ENCODE peak calls at places on chromosome 2, in six cellular contexts. One of them, this sample, is unnamed.

GRCh38 chr2:219284501-219285347 is 5.6 kb downstream of the DNAJB2 start:
- DNase-seq in GM12878: no peak
- DNase-seq in esophagus squamous epithelium: no peak
- DNase-seq in IMR-90: no peak
- DNase-seq in breast epithelium: no peak
- DNase-seq in ovary: no peak
- DNase-seq in this sample: no peak

GRCh38 chr2:122660786-122661634 is 905.6 kb downstream of the TSN start:
- DNase-seq in esophagus squamous epithelium: no peak
- DNase-seq in breast epithelium: no peak
- DNase-seq in GM12878: no peak
- DNase-seq in IMR-90: no peak
- DNase-seq in ovary: no peak
- DNase-seq in this sample: no peak

GRCh38 chr2:178246696-178247095 is 52.4 kb downstream of the OSBPL6 start:
- DNase-seq in GM12878: no peak
- DNase-seq in IMR-90: no peak
- DNase-seq in breast epithelium: no peak
- DNase-seq in esophagus squamous epithelium: no peak
- DNase-seq in ovary: no peak
- DNase-seq in this sample: no peak

GRCh38 chr2:113876503-113877387 is 13.1 kb upstream of the ACTR3 start:
- DNase-seq in IMR-90: no peak
- DNase-seq in ovary: no peak
- DNase-seq in GM12878: no peak
- DNase-seq in breast epithelium: peak; percentile 55
- DNase-seq in esophagus squamous epithelium: no peak
- DNase-seq in this sample: no peak

GRCh38 chr2:200376422-200377142 is 70.1 kb downstream of the SPATS2L start:
- DNase-seq in IMR-90: no peak
- DNase-seq in breast epithelium: no peak
- DNase-seq in esophagus squamous epithelium: no peak
- DNase-seq in GM12878: no peak
- DNase-seq in ovary: no peak
- DNase-seq in this sample: no peak

GRCh38 chr2:151150325-151150724 is 111.3 kb downstream of the RBM43 start:
- DNase-seq in breast epithelium: no peak
- DNase-seq in esophagus squamous epithelium: no peak
- DNase-seq in ovary: no peak
- DNase-seq in GM12878: no peak
- DNase-seq in IMR-90: no peak
- DNase-seq in this sample: no peak

GRCh38 chr2:12194936-12195335 is 448.5 kb downstream of the LPIN1 start:
- DNase-seq in esophagus squamous epithelium: no peak
- DNase-seq in breast epithelium: no peak
- DNase-seq in GM12878: no peak
- DNase-seq in ovary: no peak
- DNase-seq in IMR-90: no peak
- DNase-seq in this sample: no peak

GRCh38 chr2:60891175-60891574 is 9.8 kb downstream of the REL start:
- DNase-seq in ovary: no peak
- DNase-seq in breast epithelium: no peak
- DNase-seq in esophagus squamous epithelium: no peak
- DNase-seq in IMR-90: no peak
- DNase-seq in GM12878: no peak
- DNase-seq in this sample: no peak

GRCh38 chr2:1793868-1794445 is 49.6 kb upstream of the PXDN start:
- DNase-seq in ovary: no peak
- DNase-seq in breast epithelium: no peak
- DNase-seq in IMR-90: no peak
- DNase-seq in esophagus squamous epithelium: no peak
- DNase-seq in GM12878: no peak
- DNase-seq in this sample: no peak

GRCh38 chr2:139175510-139175909 is 395.3 kb upstream of the NXPH2 start:
- DNase-seq in IMR-90: no peak
- DNase-seq in breast epithelium: no peak
- DNase-seq in esophagus squamous epithelium: no peak
- DNase-seq in ovary: no peak
- DNase-seq in GM12878: no peak
- DNase-seq in this sample: no peak

GRCh38 chr2:82656370-82656769 is 1802.7 kb downstream of the SUCLG1 start:
- DNase-seq in ovary: no peak
- DNase-seq in IMR-90: no peak
- DNase-seq in GM12878: no peak
- DNase-seq in breast epithelium: no peak
- DNase-seq in esophagus squamous epithelium: no peak
- DNase-seq in this sample: no peak

GRCh38 chr2:171416009-171416926 is 17.5 kb downstream of the METTL8 start:
- DNase-seq in esophagus squamous epithelium: peak; percentile 25
- DNase-seq in breast epithelium: peak; percentile 86
- DNase-seq in IMR-90: peak; percentile 98
- DNase-seq in ovary: peak; percentile 90
- DNase-seq in GM12878: peak; percentile 95
- DNase-seq in this sample: peak; percentile 58

GRCh38 chr2:134932864-134933526 is 14.4 kb downstream of the CCNT2 start:
- DNase-seq in esophagus squamous epithelium: no peak
- DNase-seq in GM12878: no peak
- DNase-seq in breast epithelium: no peak
- DNase-seq in ovary: no peak
- DNase-seq in IMR-90: no peak
- DNase-seq in this sample: no peak

GRCh38 chr2:127673304-127674069 is 1.8 kb downstream of the LIMS2 start:
- DNase-seq in ovary: no peak
- DNase-seq in breast epithelium: peak; percentile 37
- DNase-seq in esophagus squamous epithelium: no peak
- DNase-seq in GM12878: no peak
- DNase-seq in IMR-90: no peak
- DNase-seq in this sample: no peak

GRCh38 chr2:224038049-224038829 is 847 bp downstream of the SERPINE2 start:
- DNase-seq in breast epithelium: no peak
- DNase-seq in GM12878: no peak
- DNase-seq in ovary: peak; percentile 57
- DNase-seq in esophagus squamous epithelium: no peak
- DNase-seq in IMR-90: peak; percentile 13
- DNase-seq in this sample: peak; percentile 44

GRCh38 chr2:232245111-232245510 is 133.4 kb upstream of the ALPP start:
- DNase-seq in IMR-90: no peak
- DNase-seq in esophagus squamous epithelium: no peak
- DNase-seq in ovary: no peak
- DNase-seq in breast epithelium: no peak
- DNase-seq in GM12878: no peak
- DNase-seq in this sample: no peak

GRCh38 chr2:129518937-129519336 is 460.5 kb upstream of the RAB6C start:
- DNase-seq in ovary: no peak
- DNase-seq in IMR-90: no peak
- DNase-seq in esophagus squamous epithelium: no peak
- DNase-seq in GM12878: no peak
- DNase-seq in breast epithelium: no peak
- DNase-seq in this sample: no peak

GRCh38 chr2:227545990-227546389 is 52.7 kb upstream of the SCYGR2 start:
- DNase-seq in breast epithelium: no peak
- DNase-seq in IMR-90: no peak
- DNase-seq in GM12878: no peak
- DNase-seq in ovary: no peak
- DNase-seq in esophagus squamous epithelium: no peak
- DNase-seq in this sample: no peak

GRCh38 chr2:52934354-52934898 is 833.2 kb upstream of the CHAC2 start:
- DNase-seq in IMR-90: peak; percentile 91
- DNase-seq in GM12878: peak; percentile 46
- DNase-seq in esophagus squamous epithelium: no peak
- DNase-seq in ovary: no peak
- DNase-seq in breast epithelium: no peak
- DNase-seq in this sample: peak; percentile 3

GRCh38 chr2:235940330-235940729 is 227.9 kb downstream of the GBX2 start:
- DNase-seq in IMR-90: peak; percentile 97
- DNase-seq in ovary: peak; percentile 56
- DNase-seq in GM12878: no peak
- DNase-seq in breast epithelium: peak; percentile 44
- DNase-seq in esophagus squamous epithelium: no peak
- DNase-seq in this sample: peak; percentile 95

GRCh38 chr2:240326886-240327285 is 108.6 kb upstream of the GPC1 start:
- DNase-seq in GM12878: no peak
- DNase-seq in ovary: no peak
- DNase-seq in breast epithelium: no peak
- DNase-seq in esophagus squamous epithelium: no peak
- DNase-seq in IMR-90: no peak
- DNase-seq in this sample: no peak

GRCh38 chr2:207764096-207764630 is 5.5 kb downstream of the FZD5 start:
- DNase-seq in IMR-90: no peak
- DNase-seq in breast epithelium: no peak
- DNase-seq in esophagus squamous epithelium: no peak
- DNase-seq in ovary: no peak
- DNase-seq in GM12878: no peak
- DNase-seq in this sample: no peak

GRCh38 chr2:207765960-207766582 is 3.6 kb downstream of the FZD5 start:
- DNase-seq in IMR-90: no peak
- DNase-seq in GM12878: no peak
- DNase-seq in breast epithelium: no peak
- DNase-seq in ovary: no peak
- DNase-seq in esophagus squamous epithelium: no peak
- DNase-seq in this sample: no peak

GRCh38 chr2:207767461-207768167 is 2.1 kb downstream of the FZD5 start:
- DNase-seq in IMR-90: no peak
- DNase-seq in GM12878: no peak
- DNase-seq in breast epithelium: no peak
- DNase-seq in ovary: peak; percentile 41
- DNase-seq in esophagus squamous epithelium: no peak
- DNase-seq in this sample: no peak

GRCh38 chr2:207766697-207767460 is 2.8 kb downstream of the FZD5 start:
- DNase-seq in GM12878: no peak
- DNase-seq in esophagus squamous epithelium: no peak
- DNase-seq in breast epithelium: no peak
- DNase-seq in IMR-90: no peak
- DNase-seq in ovary: no peak
- DNase-seq in this sample: no peak

DNA sequence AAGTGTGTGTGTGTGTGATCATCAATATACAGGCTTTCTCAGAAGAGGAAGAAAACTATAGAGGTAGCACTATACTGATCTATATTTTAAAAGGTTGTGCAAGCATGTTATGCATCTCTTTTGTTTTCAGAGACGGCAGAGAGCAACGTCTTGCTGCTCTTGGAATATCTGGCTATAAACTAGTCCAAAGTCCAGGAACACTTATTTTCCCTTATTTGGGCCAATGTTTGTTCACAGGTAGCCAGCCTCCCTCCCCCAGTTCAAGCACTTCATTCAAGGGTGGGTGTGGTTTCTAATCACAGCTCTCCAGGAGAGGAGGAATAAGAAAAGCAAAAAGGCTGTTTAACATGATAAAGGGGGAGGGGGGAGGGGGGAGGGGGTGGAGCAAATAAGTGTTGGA is 4.2 kb downstream of the FZD5 start:
- DNase-seq in IMR-90: no peak
- DNase-seq in ovary: no peak
- DNase-seq in breast epithelium: no peak
- DNase-seq in esophagus squamous epithelium: no peak
- DNase-seq in GM12878: no peak
- DNase-seq in this sample: no peak
- TF ChIP-seq POLR2A in IMR-90: no peak
- TF ChIP-seq POLR2A in ovary: no peak
- TF ChIP-seq POLR2A in breast epithelium: no peak
- TF ChIP-seq POLR2A in esophagus squamous epithelium: no peak
- TF ChIP-seq POLR2A in GM12878: no peak
- TF ChIP-seq POLR2A in this sample: no peak

GRCh38 chr2:238288650-238289573 is 502 bp upstream of the PER2 start:
- DNase-seq in breast epithelium: peak; percentile 98
- DNase-seq in GM12878: peak; percentile 92
- DNase-seq in IMR-90: peak; percentile 99
- DNase-seq in ovary: peak; percentile 99
- DNase-seq in esophagus squamous epithelium: peak; percentile 93
- DNase-seq in this sample: peak; percentile 92
- TF ChIP-seq POLR2A in breast epithelium: peak; percentile 64
- TF ChIP-seq POLR2A in GM12878: peak; percentile 85
- TF ChIP-seq POLR2A in IMR-90: peak; percentile 76
- TF ChIP-seq POLR2A in ovary: peak; percentile 77
- TF ChIP-seq POLR2A in esophagus squamous epithelium: peak; percentile 69
- TF ChIP-seq POLR2A in this sample: peak; percentile 43

GRCh38 chr2:43220229-43220981 is 6.0 kb downstream of the ZFP36L2 start:
- DNase-seq in GM12878: no peak
- DNase-seq in IMR-90: peak; percentile 42
- DNase-seq in esophagus squamous epithelium: no peak
- DNase-seq in breast epithelium: no peak
- DNase-seq in ovary: no peak
- DNase-seq in this sample: no peak
- TF ChIP-seq POLR2A in GM12878: no peak
- TF ChIP-seq POLR2A in IMR-90: no peak
- TF ChIP-seq POLR2A in esophagus squamous epithelium: peak; percentile 2
- TF ChIP-seq POLR2A in breast epithelium: no peak
- TF ChIP-seq POLR2A in ovary: no peak
- TF ChIP-seq POLR2A in this sample: no peak

DNA sequence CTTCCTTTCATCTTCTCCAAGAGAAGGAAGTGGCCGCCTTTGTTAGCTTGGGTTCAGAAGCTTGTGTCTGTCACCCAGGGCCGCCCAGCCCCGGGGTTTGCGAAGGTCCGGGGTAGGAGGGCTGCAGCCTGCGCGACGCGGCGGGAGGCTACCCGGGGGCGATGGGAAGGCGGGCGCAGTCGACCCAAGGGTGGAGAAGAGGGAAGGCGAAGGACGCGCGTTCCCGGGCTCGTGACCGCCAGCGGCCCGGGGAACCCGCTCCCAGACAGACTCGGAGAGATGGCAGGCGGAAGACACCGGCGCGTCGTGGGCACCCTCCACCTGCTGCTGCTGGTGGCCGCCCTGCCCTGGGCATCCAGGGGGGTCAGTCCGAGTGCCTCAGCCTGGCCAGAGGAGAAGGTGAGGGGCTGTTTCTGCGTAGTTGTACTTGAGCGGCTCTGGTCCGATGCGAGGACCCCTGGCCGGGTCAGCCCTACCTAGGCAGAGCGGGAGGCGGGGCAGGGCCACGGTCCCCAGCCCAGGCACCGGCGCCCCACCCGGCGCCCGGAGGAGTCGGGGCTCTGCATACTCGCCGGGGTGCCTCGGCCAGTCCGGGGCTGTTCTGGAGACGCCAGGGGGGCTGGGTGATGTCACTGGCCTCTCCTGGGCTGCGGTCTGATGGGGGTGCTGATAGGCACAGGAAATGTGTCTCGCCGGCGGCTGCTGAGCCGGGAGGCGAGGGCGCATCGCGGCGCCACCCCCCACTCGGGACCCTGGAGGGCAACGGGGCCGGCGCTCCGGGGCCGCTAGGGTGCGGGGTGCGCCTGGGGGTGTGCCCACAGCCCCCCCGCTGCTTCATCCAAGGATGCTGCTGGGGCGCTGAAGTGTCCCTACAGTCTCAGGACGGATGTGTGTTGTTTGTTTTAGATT is at the start of gene QPCT:
- DNase-seq in breast epithelium: peak; percentile 61
- DNase-seq in esophagus squamous epithelium: no peak
- DNase-seq in IMR-90: peak; percentile 44
- DNase-seq in ovary: peak; percentile 38
- DNase-seq in GM12878: no peak
- DNase-seq in this sample: peak; percentile 81
- TF ChIP-seq POLR2A in breast epithelium: no peak
- TF ChIP-seq POLR2A in esophagus squamous epithelium: no peak
- TF ChIP-seq POLR2A in IMR-90: no peak
- TF ChIP-seq POLR2A in ovary: no peak
- TF ChIP-seq POLR2A in GM12878: no peak
- TF ChIP-seq POLR2A in this sample: no peak

This sample was measured in H54.